ENCODE peak calls at places on chromosomes 3 and 15, in five cellular contexts. One of them, this sample, is unnamed.

GRCh38 chr15:50128266-50128665 is 9.2 kb upstream of the ATP8B4 start:
- DNase-seq in hypothalamus: no peak
- DNase-seq in skeletal muscle cell: no peak
- DNase-seq in thoracic aorta: no peak
- DNase-seq in spleen: peak
- DNase-seq in this sample: peak

GRCh38 chr3:141661229-141662196 is 76.6 kb upstream of the RNF7 start:
- DNase-seq in spleen: no peak
- DNase-seq in skeletal muscle cell: no peak
- DNase-seq in hypothalamus: no peak
- DNase-seq in thoracic aorta: no peak
- DNase-seq in this sample: no peak

GRCh38 chr15:94237903-94238302 is 6.5 kb downstream of the MCTP2 start:
- DNase-seq in spleen: no peak
- DNase-seq in skeletal muscle cell: no peak
- DNase-seq in thoracic aorta: no peak
- DNase-seq in hypothalamus: no peak
- DNase-seq in this sample: no peak

GRCh38 chr3:64675848-64676247 is 12.0 kb downstream of the ADAMTS9 start:
- DNase-seq in skeletal muscle cell: no peak
- DNase-seq in spleen: no peak
- DNase-seq in thoracic aorta: no peak
- DNase-seq in hypothalamus: no peak
- DNase-seq in this sample: no peak

GRCh38 chr15:56916825-56917477 is 1.5 kb upstream of the TCF12 start:
- DNase-seq in thoracic aorta: no peak
- DNase-seq in hypothalamus: no peak
- DNase-seq in spleen: no peak
- DNase-seq in skeletal muscle cell: no peak
- DNase-seq in this sample: no peak

GRCh38 chr15:74132681-74133070 is 2.3 kb downstream of the ISLR2 start:
- DNase-seq in thoracic aorta: no peak
- DNase-seq in spleen: no peak
- DNase-seq in skeletal muscle cell: no peak
- DNase-seq in hypothalamus: no peak
- DNase-seq in this sample: no peak

GRCh38 chr3:127597020-127597771 is 1.0 kb upstream of the MCM2 start:
- DNase-seq in skeletal muscle cell: no peak
- DNase-seq in spleen: no peak
- DNase-seq in hypothalamus: no peak
- DNase-seq in thoracic aorta: no peak
- DNase-seq in this sample: no peak

GRCh38 chr15:39585394-39585841 is 4.5 kb downstream of the THBS1 start:
- DNase-seq in spleen: no peak
- DNase-seq in thoracic aorta: no peak
- DNase-seq in skeletal muscle cell: no peak
- DNase-seq in hypothalamus: no peak
- DNase-seq in this sample: no peak

GRCh38 chr15:98609144-98609852 is 39.0 kb upstream of the IGF1R start:
- DNase-seq in skeletal muscle cell: no peak
- DNase-seq in thoracic aorta: no peak
- DNase-seq in spleen: no peak
- DNase-seq in hypothalamus: no peak
- DNase-seq in this sample: no peak

GRCh38 chr3:59775781-59776270 is 726.0 kb upstream of the CFAP20DC start:
- DNase-seq in spleen: no peak
- DNase-seq in thoracic aorta: no peak
- DNase-seq in skeletal muscle cell: no peak
- DNase-seq in hypothalamus: no peak
- DNase-seq in this sample: no peak

This sample was measured in tibial artery.